ENCODE peak calls at places on chromosome 16, in ten cellular contexts. One of them, this sample, is unnamed.
A peak's percentile ranks its signal among the peaks of the same experiment; 100 is the strongest.

GRCh38 chr16:36336-36984 is 16.9 kb downstream of the POLR3K start:
- DNase-seq in heart right ventricle: no peak
- DNase-seq in H7: no peak
- DNase-seq in cardiac muscle cell: no peak
- DNase-seq in tibial artery: no peak
- DNase-seq in ovary: no peak
- DNase-seq in Caco-2: no peak
- DNase-seq in Karpas-422: no peak
- DNase-seq in BJ: no peak
- DNase-seq in esophagus squamous epithelium: no peak
- DNase-seq in this sample: no peak

GRCh38 chr16:71711789-71712188 is 12.7 kb downstream of the PHLPP2 start:
- DNase-seq in heart right ventricle: no peak
- DNase-seq in H7: no peak
- DNase-seq in cardiac muscle cell: no peak
- DNase-seq in tibial artery: no peak
- DNase-seq in ovary: no peak
- DNase-seq in Caco-2: no peak
- DNase-seq in Karpas-422: no peak
- DNase-seq in BJ: no peak
- DNase-seq in esophagus squamous epithelium: no peak
- DNase-seq in this sample: no peak

GRCh38 chr16:9191274-9191850 is 99.9 kb downstream of the HAPSTR1 start:
- DNase-seq in heart right ventricle: no peak
- DNase-seq in H7: no peak
- DNase-seq in cardiac muscle cell: no peak
- DNase-seq in tibial artery: no peak
- DNase-seq in ovary: no peak
- DNase-seq in Caco-2: no peak
- DNase-seq in Karpas-422: no peak
- DNase-seq in BJ: no peak
- DNase-seq in esophagus squamous epithelium: no peak
- DNase-seq in this sample: no peak

GRCh38 chr16:3810198-3810664 is 70.3 kb downstream of the CREBBP start:
- DNase-seq in heart right ventricle: no peak
- DNase-seq in H7: no peak
- DNase-seq in cardiac muscle cell: no peak
- DNase-seq in tibial artery: no peak
- DNase-seq in ovary: no peak
- DNase-seq in Caco-2: no peak
- DNase-seq in Karpas-422: no peak
- DNase-seq in BJ: no peak
- DNase-seq in esophagus squamous epithelium: no peak
- DNase-seq in this sample: no peak

GRCh38 chr16:48523415-48524204 is 86.4 kb downstream of the N4BP1 start:
- DNase-seq in heart right ventricle: no peak
- DNase-seq in H7: no peak
- DNase-seq in cardiac muscle cell: no peak
- DNase-seq in tibial artery: no peak
- DNase-seq in ovary: no peak
- DNase-seq in Caco-2: no peak
- DNase-seq in Karpas-422: no peak
- DNase-seq in BJ: no peak
- DNase-seq in esophagus squamous epithelium: no peak
- DNase-seq in this sample: no peak

GRCh38 chr16:69563605-69564580 is 1.9 kb upstream of the NFAT5 start:
- DNase-seq in heart right ventricle: no peak
- DNase-seq in H7: peak; percentile 47
- DNase-seq in cardiac muscle cell: no peak
- DNase-seq in tibial artery: no peak
- DNase-seq in ovary: no peak
- DNase-seq in Caco-2: peak; percentile 22
- DNase-seq in Karpas-422: peak; percentile 87
- DNase-seq in BJ: no peak
- DNase-seq in esophagus squamous epithelium: no peak
- DNase-seq in this sample: peak; percentile 11

GRCh38 chr16:66520406-66521194 is 29.3 kb downstream of the TK2 start:
- DNase-seq in heart right ventricle: peak; percentile 55
- DNase-seq in H7: no peak
- DNase-seq in cardiac muscle cell: no peak
- DNase-seq in tibial artery: peak; percentile 60
- DNase-seq in ovary: no peak
- DNase-seq in Caco-2: no peak
- DNase-seq in Karpas-422: no peak
- DNase-seq in BJ: no peak
- DNase-seq in esophagus squamous epithelium: no peak
- DNase-seq in this sample: no peak

GRCh38 chr16:53091508-53092211 is 36.9 kb downstream of the CHD9 start:
- DNase-seq in heart right ventricle: peak; percentile 71
- DNase-seq in H7: peak; percentile 84
- DNase-seq in cardiac muscle cell: peak; percentile 23
- DNase-seq in tibial artery: peak; percentile 76
- DNase-seq in ovary: peak; percentile 45
- DNase-seq in Caco-2: no peak
- DNase-seq in Karpas-422: peak; percentile 72
- DNase-seq in BJ: peak; percentile 61
- DNase-seq in esophagus squamous epithelium: no peak
- DNase-seq in this sample: no peak

GRCh38 chr16:89052191-89052787 is 41.4 kb upstream of the ACSF3 start:
- DNase-seq in heart right ventricle: no peak
- DNase-seq in H7: no peak
- DNase-seq in cardiac muscle cell: no peak
- DNase-seq in tibial artery: no peak
- DNase-seq in ovary: no peak
- DNase-seq in Caco-2: no peak
- DNase-seq in Karpas-422: no peak
- DNase-seq in BJ: no peak
- DNase-seq in esophagus squamous epithelium: no peak
- DNase-seq in this sample: no peak

GRCh38 chr16:89052824-89053724 is 40.6 kb upstream of the ACSF3 start:
- DNase-seq in heart right ventricle: no peak
- DNase-seq in H7: no peak
- DNase-seq in cardiac muscle cell: no peak
- DNase-seq in tibial artery: no peak
- DNase-seq in ovary: no peak
- DNase-seq in Caco-2: peak; percentile 81
- DNase-seq in Karpas-422: no peak
- DNase-seq in BJ: no peak
- DNase-seq in esophagus squamous epithelium: no peak
- DNase-seq in this sample: no peak

GRCh38 chr16:89050868-89051311 is 42.8 kb upstream of the ACSF3 start:
- DNase-seq in heart right ventricle: no peak
- DNase-seq in H7: no peak
- DNase-seq in cardiac muscle cell: no peak
- DNase-seq in tibial artery: no peak
- DNase-seq in ovary: no peak
- DNase-seq in Caco-2: no peak
- DNase-seq in Karpas-422: no peak
- DNase-seq in BJ: no peak
- DNase-seq in esophagus squamous epithelium: no peak
- DNase-seq in this sample: no peak

GRCh38 chr16:89050119-89050867 is 43.4 kb upstream of the ACSF3 start:
- DNase-seq in heart right ventricle: no peak
- DNase-seq in H7: no peak
- DNase-seq in cardiac muscle cell: no peak
- DNase-seq in tibial artery: no peak
- DNase-seq in ovary: no peak
- DNase-seq in Caco-2: no peak
- DNase-seq in Karpas-422: no peak
- DNase-seq in BJ: no peak
- DNase-seq in esophagus squamous epithelium: no peak
- DNase-seq in this sample: no peak

DNA sequence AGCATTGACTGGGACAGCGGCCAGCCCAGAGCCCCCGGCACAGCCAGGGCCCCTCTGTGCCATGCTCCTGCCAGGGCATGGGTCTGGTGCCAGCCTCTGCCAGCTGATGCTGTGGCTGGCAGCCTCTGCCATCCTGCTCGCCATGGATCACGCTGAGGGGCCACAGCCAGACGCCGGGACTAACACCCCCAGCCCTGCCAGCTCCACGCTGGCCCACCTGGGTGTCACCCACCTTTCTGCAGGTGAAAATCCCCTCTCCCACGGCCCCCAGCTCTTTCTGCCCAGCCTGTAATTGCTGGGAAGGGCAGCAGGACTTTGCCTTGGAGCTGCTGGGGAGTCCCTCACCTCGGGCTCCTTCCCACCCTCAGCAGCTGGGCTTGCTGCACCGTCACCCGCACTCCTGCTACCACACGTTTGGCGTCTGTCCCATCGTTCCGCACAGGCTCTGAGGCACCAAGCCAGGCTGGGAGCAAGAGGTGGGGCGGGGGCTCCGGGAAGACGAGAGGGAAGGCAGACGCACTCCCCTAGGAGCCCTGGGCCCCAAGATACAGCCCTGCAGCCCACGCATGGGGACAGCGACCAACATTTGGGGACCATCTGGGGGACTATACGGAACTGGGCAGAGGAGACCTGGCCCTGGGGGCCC is 42.0 kb upstream of the ACSF3 start:
- DNase-seq in heart right ventricle: no peak
- DNase-seq in H7: no peak
- DNase-seq in cardiac muscle cell: no peak
- DNase-seq in tibial artery: no peak
- DNase-seq in ovary: no peak
- DNase-seq in Caco-2: no peak
- DNase-seq in Karpas-422: no peak
- DNase-seq in BJ: no peak
- DNase-seq in esophagus squamous epithelium: no peak
- DNase-seq in this sample: no peak
- H3K27me3 ChIP-seq in heart right ventricle: peaks cover 74% of the 10 kb centered on the region
- H3K27me3 ChIP-seq in H7: no peaks in the 10 kb centered on the region
- H3K27me3 ChIP-seq in cardiac muscle cell: no peaks in the 10 kb centered on the region
- H3K27me3 ChIP-seq in tibial artery: peaks cover 94% of the 10 kb centered on the region
- H3K27me3 ChIP-seq in ovary: no peaks in the 10 kb centered on the region
- H3K27me3 ChIP-seq in Caco-2: no peaks in the 10 kb centered on the region
- H3K27me3 ChIP-seq in Karpas-422: no peaks in the 10 kb centered on the region
- H3K27me3 ChIP-seq in BJ: no peaks in the 10 kb centered on the region
- H3K27me3 ChIP-seq in esophagus squamous epithelium: peaks cover 98% of the 10 kb centered on the region
- H3K27me3 ChIP-seq in this sample: no peaks in the 10 kb centered on the region

DNA sequence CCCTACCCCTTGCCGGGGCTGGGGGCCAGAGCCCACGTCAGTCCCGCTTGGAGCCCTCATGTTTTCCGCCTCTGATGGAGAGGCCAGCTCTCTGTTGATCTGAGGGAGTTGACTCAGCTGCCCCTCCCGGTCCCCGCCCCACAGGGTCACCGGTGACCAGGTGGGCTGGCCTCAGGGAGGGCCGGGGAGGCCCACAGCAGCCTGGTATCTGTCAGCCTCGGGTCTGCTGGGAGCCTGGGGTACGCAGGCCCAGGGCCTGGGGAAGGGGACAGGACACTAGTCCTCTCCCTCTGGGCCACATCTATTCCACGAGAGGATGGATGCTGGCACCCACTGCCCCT is 109.5 kb upstream of the CIBAR2 start:
- DNase-seq in heart right ventricle: no peak
- DNase-seq in H7: peak; percentile 72
- DNase-seq in cardiac muscle cell: no peak
- DNase-seq in tibial artery: no peak
- DNase-seq in ovary: no peak
- DNase-seq in Caco-2: no peak
- DNase-seq in Karpas-422: no peak
- DNase-seq in BJ: no peak
- DNase-seq in esophagus squamous epithelium: no peak
- DNase-seq in this sample: no peak
- H3K27me3 ChIP-seq in heart right ventricle: no peaks in the 10 kb centered on the region
- H3K27me3 ChIP-seq in H7: no peaks in the 10 kb centered on the region
- H3K27me3 ChIP-seq in cardiac muscle cell: no peaks in the 10 kb centered on the region
- H3K27me3 ChIP-seq in tibial artery: no peaks in the 10 kb centered on the region
- H3K27me3 ChIP-seq in ovary: no peaks in the 10 kb centered on the region
- H3K27me3 ChIP-seq in Caco-2: no peaks in the 10 kb centered on the region
- H3K27me3 ChIP-seq in Karpas-422: no peaks in the 10 kb centered on the region
- H3K27me3 ChIP-seq in BJ: no peaks in the 10 kb centered on the region
- H3K27me3 ChIP-seq in esophagus squamous epithelium: no peaks in the 10 kb centered on the region
- H3K27me3 ChIP-seq in this sample: no peaks in the 10 kb centered on the region

GRCh38 chr16:23867566-23867965 is 31.8 kb downstream of the PRKCB start:
- DNase-seq in heart right ventricle: no peak
- DNase-seq in H7: no peak
- DNase-seq in cardiac muscle cell: no peak
- DNase-seq in tibial artery: no peak
- DNase-seq in ovary: no peak
- DNase-seq in Caco-2: no peak
- DNase-seq in Karpas-422: no peak
- DNase-seq in BJ: no peak
- DNase-seq in esophagus squamous epithelium: no peak
- DNase-seq in this sample: no peak

GRCh38 chr16:23876256-23876896 is 40.6 kb downstream of the PRKCB start:
- DNase-seq in heart right ventricle: no peak
- DNase-seq in H7: no peak
- DNase-seq in cardiac muscle cell: no peak
- DNase-seq in tibial artery: no peak
- DNase-seq in ovary: no peak
- DNase-seq in Caco-2: no peak
- DNase-seq in Karpas-422: no peak
- DNase-seq in BJ: no peak
- DNase-seq in esophagus squamous epithelium: no peak
- DNase-seq in this sample: no peak

GRCh38 chr16:23869052-23869451 is 33.3 kb downstream of the PRKCB start:
- DNase-seq in heart right ventricle: no peak
- DNase-seq in H7: peak; percentile 10
- DNase-seq in cardiac muscle cell: no peak
- DNase-seq in tibial artery: no peak
- DNase-seq in ovary: no peak
- DNase-seq in Caco-2: no peak
- DNase-seq in Karpas-422: no peak
- DNase-seq in BJ: no peak
- DNase-seq in esophagus squamous epithelium: no peak
- DNase-seq in this sample: no peak

GRCh38 chr16:23874613-23875294 is 39.0 kb downstream of the PRKCB start:
- DNase-seq in heart right ventricle: no peak
- DNase-seq in H7: no peak
- DNase-seq in cardiac muscle cell: no peak
- DNase-seq in tibial artery: no peak
- DNase-seq in ovary: no peak
- DNase-seq in Caco-2: no peak
- DNase-seq in Karpas-422: no peak
- DNase-seq in BJ: no peak
- DNase-seq in esophagus squamous epithelium: no peak
- DNase-seq in this sample: no peak

DNA sequence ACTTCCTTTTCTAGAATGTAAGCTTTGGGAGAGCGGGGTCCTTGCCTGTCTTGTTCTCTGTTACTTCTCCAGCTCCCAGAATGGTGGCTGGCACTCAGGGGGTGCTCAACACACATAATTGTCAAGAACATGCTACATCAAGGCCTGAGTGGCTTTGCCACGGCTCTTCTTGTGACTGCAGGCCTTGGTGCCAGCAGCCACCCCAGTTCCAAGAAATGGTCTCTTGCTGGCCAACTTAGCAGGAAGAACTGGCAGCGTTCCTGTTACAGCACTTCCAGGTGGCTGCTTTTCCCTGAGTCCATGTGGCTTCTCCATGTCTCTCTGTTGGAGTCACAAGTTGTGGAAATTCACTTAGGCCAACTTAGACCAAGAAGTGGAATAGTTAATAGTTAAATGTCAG is 36.1 kb downstream of the PRKCB start:
- DNase-seq in heart right ventricle: no peak
- DNase-seq in H7: no peak
- DNase-seq in cardiac muscle cell: no peak
- DNase-seq in tibial artery: no peak
- DNase-seq in ovary: no peak
- DNase-seq in Caco-2: no peak
- DNase-seq in Karpas-422: no peak
- DNase-seq in BJ: no peak
- DNase-seq in esophagus squamous epithelium: no peak
- DNase-seq in this sample: no peak
- H3K27me3 ChIP-seq in heart right ventricle: peaks cover 32% of the 10 kb centered on the region
- H3K27me3 ChIP-seq in H7: peaks cover 13% of the 10 kb centered on the region
- H3K27me3 ChIP-seq in cardiac muscle cell: peaks cover 11% of the 10 kb centered on the region
- H3K27me3 ChIP-seq in tibial artery: no peaks in the 10 kb centered on the region
- H3K27me3 ChIP-seq in ovary: no peaks in the 10 kb centered on the region
- H3K27me3 ChIP-seq in Caco-2: no peaks in the 10 kb centered on the region
- H3K27me3 ChIP-seq in Karpas-422: no peaks in the 10 kb centered on the region
- H3K27me3 ChIP-seq in BJ: no peaks in the 10 kb centered on the region
- H3K27me3 ChIP-seq in esophagus squamous epithelium: peaks cover 23% of the 10 kb centered on the region
- H3K27me3 ChIP-seq in this sample: no peaks in the 10 kb centered on the region

DNA sequence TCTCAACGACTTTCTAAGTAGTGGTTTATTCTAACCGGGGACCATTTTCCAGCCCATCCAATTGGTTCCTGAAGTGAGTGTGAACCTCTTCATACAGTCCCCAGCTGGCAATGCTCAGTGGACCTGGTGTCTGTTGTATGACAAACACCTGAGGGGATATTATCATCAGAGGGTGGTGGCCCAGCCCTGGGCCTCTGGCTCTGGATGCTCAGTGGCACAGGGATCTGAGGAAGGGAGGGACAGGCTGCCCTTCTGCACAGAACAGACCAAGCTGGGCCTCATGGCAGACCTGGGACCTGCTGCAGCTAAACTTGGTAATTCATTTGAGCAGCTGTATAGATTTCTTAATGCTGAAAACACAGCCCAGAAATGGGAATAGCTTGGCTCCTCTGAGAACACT is 72.6 kb downstream of the IRX5 start:
- DNase-seq in heart right ventricle: no peak
- DNase-seq in H7: no peak
- DNase-seq in cardiac muscle cell: no peak
- DNase-seq in tibial artery: no peak
- DNase-seq in ovary: no peak
- DNase-seq in Caco-2: no peak
- DNase-seq in Karpas-422: no peak
- DNase-seq in BJ: no peak
- DNase-seq in esophagus squamous epithelium: no peak
- DNase-seq in this sample: no peak
- H3K27me3 ChIP-seq in heart right ventricle: peaks cover 45% of the 10 kb centered on the region
- H3K27me3 ChIP-seq in H7: no peaks in the 10 kb centered on the region
- H3K27me3 ChIP-seq in cardiac muscle cell: no peaks in the 10 kb centered on the region
- H3K27me3 ChIP-seq in tibial artery: no peaks in the 10 kb centered on the region
- H3K27me3 ChIP-seq in ovary: no peaks in the 10 kb centered on the region
- H3K27me3 ChIP-seq in Caco-2: no peaks in the 10 kb centered on the region
- H3K27me3 ChIP-seq in Karpas-422: no peaks in the 10 kb centered on the region
- H3K27me3 ChIP-seq in BJ: no peaks in the 10 kb centered on the region
- H3K27me3 ChIP-seq in esophagus squamous epithelium: peaks cover 58% of the 10 kb centered on the region
- H3K27me3 ChIP-seq in this sample: no peaks in the 10 kb centered on the region

This sample was measured in CD4-positive, alpha-beta T cell.